ENCODE peak calls at places on chromosomes 11 and 22, in nine cellular contexts. A, T, R, D, Y, C, M, F and S are unnamed samples.
A peak's percentile ranks its signal among the peaks of the same experiment; 100 is the strongest.

GRCh38 chr11:126522152-126522551 is 166.7 kb downstream of the ST3GAL4 start:
- DNase-seq in A (peak; percentile 1), M (no peak), R (no peak), D (no peak), T (no peak), C (no peak), F (no peak), Y (no peak), S (no peak)

GRCh38 chr11:134047586-134047999 is 21.3 kb upstream of the JAM3 start:
- DNase-seq in D (peak; percentile 73), A (peak; percentile 91), M (peak; percentile 68), Y (no peak), T (peak; percentile 83), R (no peak), F (no peak), C (peak; percentile 69), S (no peak)

GRCh38 chr11:72441647-72442267 is 7.4 kb upstream of the CLPB start:
- DNase-seq in F (no peak), D (no peak), M (no peak), C (no peak), Y (no peak), T (peak; percentile 53), A (peak; percentile 84), R (no peak), S (no peak)

GRCh38 chr11:27392278-27392677 is 29.3 kb upstream of the CCDC34 start:
- DNase-seq in T (no peak), A (no peak), C (no peak), R (no peak), M (no peak), Y (no peak), F (no peak), D (no peak), S (no peak)

GRCh38 chr11:111730031-111730430 is 36.2 kb downstream of the PPP2R1B start:
- DNase-seq in R (no peak), Y (no peak), A (peak; percentile 57), M (no peak), D (no peak), F (peak; percentile 16), T (no peak), C (no peak), S (no peak)

GRCh38 chr22:20203142-20204099 is 52.6 kb upstream of the CCDC188 start:
- DNase-seq in M (no peak), F (no peak), A (no peak), C (no peak), D (no peak), T (no peak), R (no peak), Y (peak; percentile 64), S (peak; percentile 55)

GRCh38 chr22:45223304-45224117 is 17.2 kb downstream of the KIAA0930 start:
- DNase-seq in D (no peak), M (no peak), F (no peak), C (no peak), R (no peak), Y (no peak), A (no peak), T (no peak), S (no peak)

GRCh38 chr11:84719935-84720577 is 907.1 kb downstream of the DLG2 start:
- DNase-seq in F (no peak), Y (peak; percentile 31), C (no peak), M (peak; percentile 7), D (no peak), T (no peak), R (no peak), A (no peak), S (no peak)

GRCh38 chr11:124724854-124725718 is 14.7 kb upstream of the NRGN start:
- DNase-seq in M (peak; percentile 42), F (no peak), Y (peak; percentile 83), R (no peak), D (no peak), C (no peak), A (no peak), T (no peak), S (no peak)

GRCh38 chr11:66126808-66127555 is 56.9 kb downstream of the PACS1 start:
- DNase-seq in D (peak; percentile 87), M (peak; percentile 42), R (no peak), T (peak; percentile 67), A (peak; percentile 86), F (no peak), Y (peak; percentile 50), C (no peak), S (peak; percentile 70)

GRCh38 chr11:95832763-95833162 is 42.5 kb downstream of the CEP57 start:
- DNase-seq in F (no peak), C (peak; percentile 57), R (no peak), M (no peak), A (peak; percentile 6), T (no peak), D (no peak), Y (no peak), S (no peak)

GRCh38 chr11:17643506-17644405 is 75.6 kb upstream of the MYOD1 start:
- DNase-seq in D (no peak), A (no peak), C (no peak), F (no peak), M (no peak), Y (no peak), R (no peak), T (no peak), S (peak; percentile 65)

DNA sequence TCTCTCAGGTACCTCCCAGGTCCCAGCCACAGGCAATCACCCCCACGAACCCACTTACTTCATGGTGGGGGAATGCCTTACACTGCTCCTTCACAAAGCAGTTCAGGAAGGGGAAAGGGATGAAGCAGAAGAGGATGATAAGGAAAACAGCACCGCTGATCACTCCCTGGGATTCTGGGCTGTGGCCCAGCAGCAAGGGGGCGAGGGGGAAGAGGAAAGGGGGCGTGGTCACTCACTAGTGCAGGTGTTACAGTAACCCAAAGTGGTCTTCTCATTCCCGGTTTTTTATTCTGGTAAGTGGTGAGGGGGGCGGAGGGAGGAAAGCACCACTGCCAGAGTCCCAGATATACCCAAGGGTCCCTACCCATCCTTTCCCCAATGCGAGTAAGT is 698 bp downstream of the DPAGT1 start:
- DNase-seq in F (no peak), D (no peak), M (no peak), A (no peak), Y (no peak), T (no peak), C (no peak), R (no peak), S (no peak)
- H3K27ac ChIP-seq in F (peak overlapping the region; percentile 87), D (peak overlapping the region; percentile 91), M (peak overlapping the region; percentile 98), A (peak overlapping the region; percentile 97), Y (peak overlapping the region; percentile 96), T (no peak overlapping the region), C (peak overlapping the region; percentile 93), R (peak overlapping the region; percentile 98), S (peak overlapping the region; percentile 92)

GRCh38 chr22:36454916-36455570 is 26.4 kb downstream of the TXN2 start:
- DNase-seq in R (peak; percentile 73), Y (peak; percentile 97), F (peak; percentile 81), C (peak; percentile 72), D (peak; percentile 69), T (peak; percentile 93), M (peak; percentile 98), A (peak; percentile 93), S (peak; percentile 93)
- TF ChIP-seq CTCF in R (peak; percentile 16), Y (no peak), F (peak; percentile 15), C (peak; percentile 6), D (peak; percentile 2), T (no peak), M (no peak), A (peak; percentile 7), S (no peak)

GRCh38 chr11:2651054-2651617 is 48.7 kb downstream of the KCNQ1OT1 start:
- DNase-seq in Y (no peak), A (no peak), C (no peak), R (no peak), M (no peak), F (no peak), T (no peak), D (no peak), S (no peak)
- H3K9me3 ChIP-seq in Y (peaks cover 43% of the 10 kb centered on the region), A (no peaks in the 10 kb centered on the region), C (peaks cover 57% of the 10 kb centered on the region), R (peaks cover 98% of the 10 kb centered on the region), M (peaks cover 38% of the 10 kb centered on the region), F (peaks cover 56% of the 10 kb centered on the region), T (peaks cover 98% of the 10 kb centered on the region), D (peaks cover 26% of the 10 kb centered on the region), S (peaks cover 67% of the 10 kb centered on the region)

DNA sequence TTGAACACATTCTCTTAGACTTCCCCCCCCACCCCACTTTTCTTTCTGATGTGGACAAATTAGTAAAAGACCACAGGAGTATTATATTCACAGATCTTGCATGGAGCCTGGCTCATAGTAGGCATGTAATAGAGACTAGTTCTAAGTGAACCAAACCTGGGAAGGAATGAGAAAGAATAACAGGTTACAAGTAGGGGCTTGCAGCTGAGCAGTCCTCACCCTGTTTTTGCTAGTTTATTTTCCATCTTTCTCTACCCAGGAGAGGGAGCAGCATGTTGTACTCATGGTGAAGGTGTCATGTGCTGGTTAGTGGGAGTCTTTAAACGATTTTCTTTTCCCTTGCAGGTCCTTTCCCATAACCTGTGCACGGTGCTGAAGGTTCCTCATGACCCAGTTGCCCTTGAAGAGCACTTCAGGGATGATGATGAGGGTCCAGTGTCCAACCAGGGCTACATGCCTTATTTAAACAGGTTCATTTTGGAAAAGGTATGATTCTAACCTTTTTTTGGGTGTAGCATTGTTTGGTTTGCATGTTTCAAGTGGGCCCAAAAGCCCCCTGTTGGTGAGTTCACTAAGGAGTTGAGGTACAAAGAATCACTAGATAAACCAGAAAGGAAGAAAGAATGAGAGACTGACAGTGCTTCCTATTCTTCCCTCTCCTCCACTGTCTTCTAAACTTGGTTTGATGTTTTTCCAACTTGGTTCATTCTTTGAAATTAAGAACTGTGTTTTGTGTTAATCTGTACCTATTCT is 30.1 kb downstream of the SWAP70 start:
- DNase-seq in C (no peak), R (no peak), F (no peak), M (no peak), A (no peak), Y (no peak), D (peak; percentile 78), T (no peak), S (no peak)
- H3K27ac ChIP-seq in C (no peak overlapping the region), R (no peak overlapping the region), F (no peak overlapping the region), M (no peak overlapping the region), A (no peak overlapping the region), Y (no peak overlapping the region), D (peak overlapping the region; percentile 23), T (no peak overlapping the region), S (no peak overlapping the region)

GRCh38 chr11:68081691-68082090 is 39.5 kb downstream of the CHKA start:
- DNase-seq in M (no peak), D (peak; percentile 86), Y (no peak), T (no peak), A (no peak), R (no peak), F (no peak), C (no peak), S (peak; percentile 44)

GRCh38 chr11:68074584-68075352 is 35.9 kb downstream of the TCIRG1 start:
- DNase-seq in D (no peak), A (no peak), Y (no peak), T (no peak), M (no peak), F (no peak), R (no peak), C (no peak), S (no peak)

GRCh38 chr11:68071281-68072048 is 32.6 kb downstream of the TCIRG1 start:
- DNase-seq in F (no peak), R (no peak), Y (no peak), D (no peak), T (no peak), C (no peak), M (no peak), A (no peak), S (no peak)

GRCh38 chr11:68077617-68078592 is 39.1 kb downstream of the TCIRG1 start:
- DNase-seq in R (no peak), D (no peak), T (no peak), A (no peak), M (no peak), F (no peak), Y (no peak), C (no peak), S (no peak)

GRCh38 chr11:68076371-68077042 is 37.7 kb downstream of the TCIRG1 start:
- DNase-seq in C (no peak), F (no peak), D (no peak), R (no peak), A (no peak), M (no peak), T (no peak), Y (no peak), S (no peak)
- TF ChIP-seq CTCF in C (peak; percentile 44), F (no peak), D (no peak), R (peak; percentile 5), A (peak; percentile 20), M (no peak), T (peak; percentile 16), Y (peak; percentile 26), S (no peak)